ENCODE peak calls at places on chromosomes 5 and 9, in nine cellular contexts. One of them, this sample, is unnamed.

GRCh38 chr9:4833781-4834560 is 41.2 kb downstream of the RCL1 start:
- DNase-seq in transverse colon: no peak
- DNase-seq in Calu3: no peak
- DNase-seq in ELR: peak
- DNase-seq in activated CD4-positive, alpha-beta T cell treated with anti-CD3 and anti-CD28 coated beads, Interleukin-2, amount 10 ng/mL, durations not matched to agents 7 days and 5 days: no peak
- DNase-seq in lung microvascular endothelial cell: no peak
- DNase-seq in lower leg skin: no peak
- DNase-seq in cardiac muscle cell: no peak
- DNase-seq in HS-5: no peak
- DNase-seq in this sample: peak

GRCh38 chr9:134928796-134929559 is 11.3 kb upstream of the FCN1 start:
- DNase-seq in transverse colon: peak
- DNase-seq in Calu3: no peak
- DNase-seq in ELR: no peak
- DNase-seq in activated CD4-positive, alpha-beta T cell treated with anti-CD3 and anti-CD28 coated beads, Interleukin-2, amount 10 ng/mL, durations not matched to agents 7 days and 5 days: no peak
- DNase-seq in lung microvascular endothelial cell: no peak
- DNase-seq in lower leg skin: no peak
- DNase-seq in cardiac muscle cell: no peak
- DNase-seq in HS-5: no peak
- DNase-seq in this sample: no peak

GRCh38 chr5:179816401-179817070 is 4.2 kb upstream of the SQSTM1 start:
- DNase-seq in transverse colon: no peak
- DNase-seq in Calu3: no peak
- DNase-seq in ELR: no peak
- DNase-seq in activated CD4-positive, alpha-beta T cell treated with anti-CD3 and anti-CD28 coated beads, Interleukin-2, amount 10 ng/mL, durations not matched to agents 7 days and 5 days: no peak
- DNase-seq in lung microvascular endothelial cell: peak
- DNase-seq in lower leg skin: no peak
- DNase-seq in cardiac muscle cell: no peak
- DNase-seq in HS-5: no peak
- DNase-seq in this sample: no peak

GRCh38 chr9:19379283-19379682 is 753 bp downstream of the RPS6 start:
- DNase-seq in transverse colon: no peak
- DNase-seq in Calu3: no peak
- DNase-seq in ELR: peak
- DNase-seq in activated CD4-positive, alpha-beta T cell treated with anti-CD3 and anti-CD28 coated beads, Interleukin-2, amount 10 ng/mL, durations not matched to agents 7 days and 5 days: no peak
- DNase-seq in lung microvascular endothelial cell: no peak
- DNase-seq in lower leg skin: no peak
- DNase-seq in cardiac muscle cell: peak
- DNase-seq in HS-5: no peak
- DNase-seq in this sample: no peak

GRCh38 chr9:79485258-79485657 is 86.5 kb upstream of the TLE4 start:
- DNase-seq in transverse colon: no peak
- DNase-seq in Calu3: no peak
- DNase-seq in ELR: no peak
- DNase-seq in activated CD4-positive, alpha-beta T cell treated with anti-CD3 and anti-CD28 coated beads, Interleukin-2, amount 10 ng/mL, durations not matched to agents 7 days and 5 days: no peak
- DNase-seq in lung microvascular endothelial cell: no peak
- DNase-seq in lower leg skin: no peak
- DNase-seq in cardiac muscle cell: no peak
- DNase-seq in HS-5: no peak
- DNase-seq in this sample: no peak

GRCh38 chr9:135971892-135972291 is 10.7 kb upstream of the UBAC1 start:
- DNase-seq in transverse colon: peak
- DNase-seq in Calu3: peak
- DNase-seq in ELR: no peak
- DNase-seq in activated CD4-positive, alpha-beta T cell treated with anti-CD3 and anti-CD28 coated beads, Interleukin-2, amount 10 ng/mL, durations not matched to agents 7 days and 5 days: peak
- DNase-seq in lung microvascular endothelial cell: peak
- DNase-seq in lower leg skin: no peak
- DNase-seq in cardiac muscle cell: peak
- DNase-seq in HS-5: no peak
- DNase-seq in this sample: no peak

GRCh38 chr5:15833365-15833764 is 333.4 kb downstream of the FBXL7 start:
- DNase-seq in transverse colon: no peak
- DNase-seq in Calu3: no peak
- DNase-seq in ELR: no peak
- DNase-seq in activated CD4-positive, alpha-beta T cell treated with anti-CD3 and anti-CD28 coated beads, Interleukin-2, amount 10 ng/mL, durations not matched to agents 7 days and 5 days: no peak
- DNase-seq in lung microvascular endothelial cell: no peak
- DNase-seq in lower leg skin: no peak
- DNase-seq in cardiac muscle cell: no peak
- DNase-seq in HS-5: no peak
- DNase-seq in this sample: no peak

GRCh38 chr9:129557192-129558036 is 63.5 kb downstream of the C9orf50 start:
- DNase-seq in transverse colon: no peak
- DNase-seq in Calu3: peak
- DNase-seq in ELR: peak
- DNase-seq in activated CD4-positive, alpha-beta T cell treated with anti-CD3 and anti-CD28 coated beads, Interleukin-2, amount 10 ng/mL, durations not matched to agents 7 days and 5 days: no peak
- DNase-seq in lung microvascular endothelial cell: no peak
- DNase-seq in lower leg skin: no peak
- DNase-seq in cardiac muscle cell: peak
- DNase-seq in HS-5: no peak
- DNase-seq in this sample: no peak

GRCh38 chr5:12141496-12141895 is 237.2 kb upstream of the CTNND2 start:
- DNase-seq in transverse colon: no peak
- DNase-seq in Calu3: no peak
- DNase-seq in ELR: peak
- DNase-seq in activated CD4-positive, alpha-beta T cell treated with anti-CD3 and anti-CD28 coated beads, Interleukin-2, amount 10 ng/mL, durations not matched to agents 7 days and 5 days: no peak
- DNase-seq in lung microvascular endothelial cell: no peak
- DNase-seq in lower leg skin: no peak
- DNase-seq in cardiac muscle cell: no peak
- DNase-seq in HS-5: peak
- DNase-seq in this sample: no peak

GRCh38 chr9:20447291-20447690 is 175.0 kb downstream of the MLLT3 start:
- DNase-seq in transverse colon: no peak
- DNase-seq in Calu3: no peak
- DNase-seq in ELR: no peak
- DNase-seq in activated CD4-positive, alpha-beta T cell treated with anti-CD3 and anti-CD28 coated beads, Interleukin-2, amount 10 ng/mL, durations not matched to agents 7 days and 5 days: no peak
- DNase-seq in lung microvascular endothelial cell: no peak
- DNase-seq in lower leg skin: no peak
- DNase-seq in cardiac muscle cell: peak
- DNase-seq in HS-5: no peak
- DNase-seq in this sample: no peak

This sample was measured in dermis blood vessel endothelial cell.